ENCODE peak calls at places on chromosomes 6 and 20, in four cellular contexts. L is ovary; U is CD8-positive, alpha-beta T cell; W is PC-9. T is an unnamed sample. For H3K4me1 and H3K27me3, the result is how much of the 10 kb centered on the place peaks cover.

GRCh38 chr6:44495036-44495901 is 107.8 kb downstream of the CDC5L start:
- DNase-seq in L (no peak), U (no peak), W (peak), T (no peak)

GRCh38 chr6:42279966-42280629 is 62.4 kb upstream of the MRPS10 start:
- DNase-seq in L (peak), U (no peak), W (no peak), T (no peak)

GRCh38 chr6:99165838-99166237 is 183.6 kb downstream of the FAXC start:
- DNase-seq in L (no peak), U (no peak), W (no peak), T (no peak)

GRCh38 chr6:20313086-20313485 is 88.6 kb upstream of the E2F3 start:
- DNase-seq in L (no peak), U (no peak), W (no peak), T (no peak)

GRCh38 chr6:143964667-143965066 is 43.4 kb downstream of the PLAGL1 start:
- DNase-seq in L (no peak), U (no peak), W (no peak), T (no peak)

GRCh38 chr6:8029243-8029870 is 34.8 kb downstream of the BLOC1S5 start:
- DNase-seq in L (no peak), U (no peak), W (no peak), T (no peak)

GRCh38 chr6:81933648-81934047 is 181.2 kb upstream of the TENT5A start:
- DNase-seq in L (no peak), U (no peak), W (peak), T (no peak)

GRCh38 chr20:63807654-63808053 is 23.4 kb downstream of the ZBTB46 start:
- DNase-seq in L (no peak), U (no peak), W (no peak), T (no peak)

GRCh38 chr6:39816744-39817143 is 24.6 kb downstream of the DAAM2 start:
- DNase-seq in L (peak), U (no peak), W (no peak), T (no peak)

GRCh38 chr6:166333172-166333995 is 9.0 kb downstream of the SFT2D1 start:
- DNase-seq in L (no peak), U (no peak), W (no peak), T (no peak)

GRCh38 chr6:100116409-100117194 is 122.6 kb upstream of the MCHR2 start:
- DNase-seq in L (no peak), U (no peak), W (peak), T (no peak)

GRCh38 chr6:164113637-164114036 is 699.1 kb downstream of the QKI start:
- DNase-seq in L (no peak), U (no peak), W (no peak), T (no peak)

GRCh38 chr6:17768388-17768787 is 61.7 kb upstream of the NUP153 start:
- DNase-seq in L (no peak), U (no peak), W (no peak), T (no peak)

GRCh38 chr6:169864148-169865030 is 113.0 kb downstream of the ERMARD start:
- DNase-seq in L (no peak), U (no peak), W (no peak), T (no peak)

GRCh38 chr6:55528624-55529023 is 50.4 kb downstream of the HMGCLL1 start:
- DNase-seq in L (no peak), U (no peak), W (peak), T (no peak)

GRCh38 chr20:52062452-52063209 is 128.9 kb downstream of the ZFP64 start:
- DNase-seq in L (no peak), U (no peak), W (no peak), T (no peak)

GRCh38 chr6:158033077-158033750 is 51.6 kb downstream of the SYNJ2 start:
- DNase-seq in L (peak), U (no peak), W (no peak), T (peak)

GRCh38 chr20:21308340-21308739 is 5.2 kb downstream of the XRN2 start:
- DNase-seq in L (no peak), U (no peak), W (no peak), T (no peak)

GRCh38 chr6:36596359-36596758 is 2.2 kb downstream of the SRSF3 start:
- DNase-seq in L (no peak), U (no peak), W (no peak), T (no peak)

GRCh38 chr20:61942526-61942925 is 123.2 kb downstream of the TAF4 start:
- DNase-seq in L (no peak), U (no peak), W (no peak), T (peak)

GRCh38 chr6:125678601-125679000 is 70.8 kb upstream of the HEY2 start:
- DNase-seq in L (no peak), U (no peak), W (no peak), T (no peak)

GRCh38 chr6:16420715-16421461 is 182.5 kb downstream of the GMPR start:
- DNase-seq in L (no peak), U (no peak), W (no peak), T (no peak)

GRCh38 chr20:43188861-43189613 is 669 bp downstream of the PTPRT start:
- DNase-seq in L (no peak), U (no peak), W (no peak), T (no peak)

GRCh38 chr20:1555952-1556351 is 1.6 kb downstream of the SIRPD start:
- DNase-seq in L (no peak), U (no peak), W (no peak), T (no peak)

GRCh38 chr20:24529032-24529431 is 59.6 kb downstream of the SYNDIG1 start:
- DNase-seq in L (no peak), U (no peak), W (no peak), T (no peak)

GRCh38 chr6:46651766-46652165 is 852 bp downstream of the CYP39A1 start:
- DNase-seq in L (no peak), U (no peak), W (no peak), T (no peak)

GRCh38 chr6:45987866-45988265 is 27.8 kb downstream of the CLIC5 start:
- DNase-seq in L (no peak), U (no peak), W (no peak), T (no peak)

GRCh38 chr20:38680492-38681118 is 43.7 kb upstream of the SLC32A1 start:
- DNase-seq in L (no peak), U (no peak), W (no peak), T (peak)

GRCh38 chr20:43465625-43465943 is 7.9 kb downstream of the SRSF6 start:
- DNase-seq in L (no peak), U (no peak), W (no peak), T (no peak)

GRCh38 chr6:35077006-35077712 is 64.0 kb downstream of the TCP11 start:
- DNase-seq in L (no peak), U (no peak), W (no peak), T (peak)

GRCh38 chr6:157493576-157493975 is 112.6 kb downstream of the ZDHHC14 start:
- DNase-seq in L (no peak), U (no peak), W (no peak), T (no peak)

GRCh38 chr6:15292721-15293302 is 46.9 kb downstream of the JARID2 start:
- DNase-seq in L (no peak), U (no peak), W (no peak), T (no peak)

GRCh38 chr6:72321741-72322140 is 300.1 kb upstream of the KCNQ5 start:
- DNase-seq in L (no peak), U (no peak), W (no peak), T (no peak)

GRCh38 chr6:137867685-137868509 is 838 bp downstream of the TNFAIP3 start:
- DNase-seq in L (peak), U (peak), W (peak), T (no peak)

GRCh38 chr6:137870744-137871247 is 3.7 kb downstream of the TNFAIP3 start:
- DNase-seq in L (no peak), U (peak), W (no peak), T (no peak)

GRCh38 chr6:137869781-137870180 is 2.7 kb downstream of the TNFAIP3 start:
- DNase-seq in L (no peak), U (no peak), W (no peak), T (no peak)

GRCh38 chr6:137870286-137870685 is 3.2 kb downstream of the TNFAIP3 start:
- DNase-seq in L (no peak), U (no peak), W (no peak), T (no peak)

DNA sequence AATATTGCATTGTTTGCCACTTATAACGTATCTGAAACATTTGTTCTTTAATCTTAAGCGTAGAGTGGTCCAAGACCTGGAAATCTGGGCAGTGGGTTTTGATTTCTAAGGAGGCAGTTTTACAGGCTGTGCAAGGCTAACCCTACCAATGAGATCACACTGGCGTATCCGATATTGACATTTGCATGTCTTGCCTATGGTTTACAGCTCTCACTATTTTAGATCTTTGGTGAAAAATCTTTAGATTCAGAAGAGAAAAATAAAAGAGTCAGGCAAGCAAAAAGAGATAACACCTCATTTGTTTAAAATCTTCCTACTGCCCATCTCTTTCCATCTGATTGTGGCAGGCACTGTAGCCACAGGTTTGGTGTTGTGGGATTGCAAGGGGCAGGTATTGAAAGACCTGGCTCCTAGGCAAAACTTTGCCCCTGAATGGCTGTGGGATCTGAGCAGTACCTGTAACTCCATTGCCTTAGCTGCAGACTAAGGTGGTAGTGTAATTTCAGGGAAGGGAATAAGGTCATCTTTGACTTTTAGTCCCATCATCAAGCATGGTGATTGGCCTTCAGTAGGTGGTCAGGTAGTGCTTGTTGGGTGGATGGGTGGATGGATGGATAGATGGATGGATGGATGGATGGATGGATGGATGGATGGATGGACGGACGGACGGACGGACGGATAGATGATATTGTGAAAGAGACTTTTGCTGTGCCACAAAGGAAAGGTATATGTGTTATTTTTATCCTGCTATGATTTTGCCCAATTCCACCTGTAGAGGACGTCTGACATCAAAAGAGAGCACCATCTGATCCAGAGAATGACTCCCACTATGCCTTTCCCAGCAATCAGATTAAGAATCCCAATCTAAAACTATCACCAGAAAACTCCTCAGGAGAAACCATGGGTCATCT is 1.9 kb downstream of the TNFAIP3 start:
- DNase-seq in L (no peak), U (no peak), W (no peak), T (no peak)
- H3K4me1 ChIP-seq in L (under half), U (half or more), W (half or more), T (under half)

DNA sequence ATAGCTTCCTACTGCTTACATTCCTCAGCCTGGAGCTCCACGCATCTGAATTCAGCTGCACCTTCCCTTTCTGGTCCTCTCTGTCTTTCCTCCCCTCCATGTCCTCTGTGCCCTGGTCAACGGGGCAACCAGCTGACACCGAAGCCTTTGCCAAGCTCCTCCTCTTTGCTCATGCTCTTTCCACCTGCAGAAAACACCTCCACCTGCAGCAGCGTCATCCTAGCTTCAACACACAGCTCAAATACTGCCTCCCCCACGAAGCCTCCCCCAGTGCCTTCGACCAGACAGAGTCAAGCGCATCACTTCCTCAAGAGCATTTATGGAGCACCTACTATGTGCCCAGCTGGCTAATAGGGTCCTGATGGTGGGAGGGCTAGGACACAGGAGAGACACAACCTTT is 9.2 kb downstream of the CDH22 start:
- DNase-seq in L (no peak), U (no peak), W (no peak), T (no peak)
- H3K27me3 ChIP-seq in L (under half), U (under half), W (half or more), T (under half)

GRCh38 chr20:58655328-58656094 is 4.4 kb downstream of the STX16 start:
- DNase-seq in L (no peak), U (no peak), W (no peak), T (peak)
- H3K4me3 ChIP-seq in L (no peak), U (peak), W (no peak), T (no peak)

GRCh38 chr20:34108616-34109174 is 3.3 kb downstream of the EIF2S2 start:
- DNase-seq in L (no peak), U (no peak), W (no peak), T (no peak)
- H3K4me1 ChIP-seq in L (under half), U (under half), W (under half), T (under half)

DNA sequence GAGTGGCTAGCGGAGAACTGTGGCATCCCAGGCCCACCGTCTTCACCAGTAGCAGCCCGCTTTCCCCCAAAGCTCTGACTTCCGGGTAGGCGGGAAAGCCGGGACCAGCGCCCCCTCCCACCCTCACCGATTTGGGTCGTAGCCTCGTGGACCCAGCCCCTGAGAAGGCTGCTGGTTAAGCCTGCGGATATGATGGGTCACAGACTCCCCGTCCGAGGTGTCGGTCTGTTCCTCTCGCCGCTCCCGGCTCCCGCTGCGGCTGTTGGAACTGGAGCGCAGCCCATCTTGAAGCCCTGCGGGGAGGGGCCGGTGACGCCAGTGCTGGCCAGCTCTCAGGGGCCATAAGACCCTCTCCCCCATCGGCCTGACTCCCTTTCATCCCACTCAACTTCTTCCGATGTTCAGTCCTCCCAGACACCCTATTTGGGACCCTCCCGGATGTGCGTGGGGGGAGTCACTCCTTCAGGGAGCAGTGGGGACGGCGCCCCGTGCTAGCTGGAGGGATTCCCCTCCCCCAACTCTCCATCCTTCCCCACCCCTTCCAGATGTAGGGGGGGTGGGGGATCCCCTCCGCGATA is 772 bp downstream of the GNL1 start:
- DNase-seq in L (peak), U (no peak), W (no peak), T (peak)
- H3K27me3 ChIP-seq in L (under half), U (under half), W (under half), T (under half)